ENCODE peak calls at places on chromosome 16, in five cellular contexts. One of them, this sample, is unnamed.

GRCh38 chr16:11665071-11665491 is 3.2 kb upstream of the SNN start:
- DNase-seq in GM06990: peak; percentile 42
- DNase-seq in nucleus accumbens: no peak
- DNase-seq in progenitor cell of endocrine pancreas: no peak
- DNase-seq in stimulated activated CD4-positive, alpha-beta T cell treated with anti-CD3 and anti-CD28 coated beads, Interleukin-1b, Interleukin-23, amount 100 ng/mL, for 24 hours: peak; percentile 19
- DNase-seq in this sample: no peak

GRCh38 chr16:30829130-30830071 is 42.4 kb upstream of the ZNF629 start:
- DNase-seq in GM06990: no peak
- DNase-seq in nucleus accumbens: no peak
- DNase-seq in progenitor cell of endocrine pancreas: no peak
- DNase-seq in stimulated activated CD4-positive, alpha-beta T cell treated with anti-CD3 and anti-CD28 coated beads, Interleukin-1b, Interleukin-23, amount 100 ng/mL, for 24 hours: no peak
- DNase-seq in this sample: no peak

GRCh38 chr16:73124665-73125064 is 76.7 kb upstream of the ZFHX3 start:
- DNase-seq in GM06990: no peak
- DNase-seq in nucleus accumbens: no peak
- DNase-seq in progenitor cell of endocrine pancreas: no peak
- DNase-seq in stimulated activated CD4-positive, alpha-beta T cell treated with anti-CD3 and anti-CD28 coated beads, Interleukin-1b, Interleukin-23, amount 100 ng/mL, for 24 hours: no peak
- DNase-seq in this sample: no peak

GRCh38 chr16:54847207-54847606 is 83.5 kb upstream of the IRX5 start:
- DNase-seq in GM06990: no peak
- DNase-seq in nucleus accumbens: no peak
- DNase-seq in progenitor cell of endocrine pancreas: no peak
- DNase-seq in stimulated activated CD4-positive, alpha-beta T cell treated with anti-CD3 and anti-CD28 coated beads, Interleukin-1b, Interleukin-23, amount 100 ng/mL, for 24 hours: no peak
- DNase-seq in this sample: no peak

GRCh38 chr16:12542818-12543699 is 260.6 kb downstream of the CPPED1 start:
- DNase-seq in GM06990: peak; percentile 64
- DNase-seq in nucleus accumbens: no peak
- DNase-seq in progenitor cell of endocrine pancreas: no peak
- DNase-seq in stimulated activated CD4-positive, alpha-beta T cell treated with anti-CD3 and anti-CD28 coated beads, Interleukin-1b, Interleukin-23, amount 100 ng/mL, for 24 hours: no peak
- DNase-seq in this sample: no peak

GRCh38 chr16:51522902-51523301 is 371.8 kb upstream of the SALL1 start:
- DNase-seq in GM06990: no peak
- DNase-seq in nucleus accumbens: no peak
- DNase-seq in progenitor cell of endocrine pancreas: no peak
- DNase-seq in stimulated activated CD4-positive, alpha-beta T cell treated with anti-CD3 and anti-CD28 coated beads, Interleukin-1b, Interleukin-23, amount 100 ng/mL, for 24 hours: no peak
- DNase-seq in this sample: no peak

GRCh38 chr16:60811051-60811608 is 1225.1 kb downstream of the CDH8 start:
- DNase-seq in GM06990: no peak
- DNase-seq in nucleus accumbens: no peak
- DNase-seq in progenitor cell of endocrine pancreas: no peak
- DNase-seq in stimulated activated CD4-positive, alpha-beta T cell treated with anti-CD3 and anti-CD28 coated beads, Interleukin-1b, Interleukin-23, amount 100 ng/mL, for 24 hours: no peak
- DNase-seq in this sample: no peak

GRCh38 chr16:9647981-9648701 is 534.1 kb downstream of the GRIN2A start:
- DNase-seq in GM06990: no peak
- DNase-seq in nucleus accumbens: no peak
- DNase-seq in progenitor cell of endocrine pancreas: no peak
- DNase-seq in stimulated activated CD4-positive, alpha-beta T cell treated with anti-CD3 and anti-CD28 coated beads, Interleukin-1b, Interleukin-23, amount 100 ng/mL, for 24 hours: no peak
- DNase-seq in this sample: peak; percentile 2

GRCh38 chr16:47144559-47144877 is 773 bp upstream of the NETO2 start:
- DNase-seq in GM06990: no peak
- DNase-seq in nucleus accumbens: no peak
- DNase-seq in progenitor cell of endocrine pancreas: no peak
- DNase-seq in stimulated activated CD4-positive, alpha-beta T cell treated with anti-CD3 and anti-CD28 coated beads, Interleukin-1b, Interleukin-23, amount 100 ng/mL, for 24 hours: no peak
- DNase-seq in this sample: no peak

GRCh38 chr16:57938936-57939871 is 31.7 kb downstream of the CNGB1 start:
- DNase-seq in GM06990: no peak
- DNase-seq in nucleus accumbens: no peak
- DNase-seq in progenitor cell of endocrine pancreas: no peak
- DNase-seq in stimulated activated CD4-positive, alpha-beta T cell treated with anti-CD3 and anti-CD28 coated beads, Interleukin-1b, Interleukin-23, amount 100 ng/mL, for 24 hours: no peak
- DNase-seq in this sample: no peak

GRCh38 chr16:11707679-11708197 is 34.9 kb downstream of the TXNDC11 start:
- DNase-seq in GM06990: no peak
- DNase-seq in nucleus accumbens: no peak
- DNase-seq in progenitor cell of endocrine pancreas: no peak
- DNase-seq in stimulated activated CD4-positive, alpha-beta T cell treated with anti-CD3 and anti-CD28 coated beads, Interleukin-1b, Interleukin-23, amount 100 ng/mL, for 24 hours: no peak
- DNase-seq in this sample: no peak

GRCh38 chr16:8585942-8586341 is 4.4 kb downstream of the TMEM114 start:
- DNase-seq in GM06990: no peak
- DNase-seq in nucleus accumbens: no peak
- DNase-seq in progenitor cell of endocrine pancreas: no peak
- DNase-seq in stimulated activated CD4-positive, alpha-beta T cell treated with anti-CD3 and anti-CD28 coated beads, Interleukin-1b, Interleukin-23, amount 100 ng/mL, for 24 hours: no peak
- DNase-seq in this sample: no peak

GRCh38 chr16:28131743-28132393 is 68.4 kb upstream of the GSG1L start:
- DNase-seq in GM06990: no peak
- DNase-seq in nucleus accumbens: no peak
- DNase-seq in progenitor cell of endocrine pancreas: no peak
- DNase-seq in stimulated activated CD4-positive, alpha-beta T cell treated with anti-CD3 and anti-CD28 coated beads, Interleukin-1b, Interleukin-23, amount 100 ng/mL, for 24 hours: no peak
- DNase-seq in this sample: no peak

GRCh38 chr16:54651440-54651839 is 279.2 kb upstream of the IRX5 start:
- DNase-seq in GM06990: no peak
- DNase-seq in nucleus accumbens: no peak
- DNase-seq in progenitor cell of endocrine pancreas: no peak
- DNase-seq in stimulated activated CD4-positive, alpha-beta T cell treated with anti-CD3 and anti-CD28 coated beads, Interleukin-1b, Interleukin-23, amount 100 ng/mL, for 24 hours: no peak
- DNase-seq in this sample: no peak

GRCh38 chr16:79662673-79663313 is 62.3 kb upstream of the MAF start:
- DNase-seq in GM06990: no peak
- DNase-seq in nucleus accumbens: no peak
- DNase-seq in progenitor cell of endocrine pancreas: no peak
- DNase-seq in stimulated activated CD4-positive, alpha-beta T cell treated with anti-CD3 and anti-CD28 coated beads, Interleukin-1b, Interleukin-23, amount 100 ng/mL, for 24 hours: no peak
- DNase-seq in this sample: no peak

GRCh38 chr16:80543162-80543561 is 2.4 kb downstream of the DYNLRB2 start:
- DNase-seq in GM06990: no peak
- DNase-seq in nucleus accumbens: no peak
- DNase-seq in progenitor cell of endocrine pancreas: no peak
- DNase-seq in stimulated activated CD4-positive, alpha-beta T cell treated with anti-CD3 and anti-CD28 coated beads, Interleukin-1b, Interleukin-23, amount 100 ng/mL, for 24 hours: no peak
- DNase-seq in this sample: no peak

GRCh38 chr16:77298638-77299360 is 99.6 kb downstream of the SYCE1L start:
- DNase-seq in GM06990: no peak
- DNase-seq in nucleus accumbens: no peak
- DNase-seq in progenitor cell of endocrine pancreas: no peak
- DNase-seq in stimulated activated CD4-positive, alpha-beta T cell treated with anti-CD3 and anti-CD28 coated beads, Interleukin-1b, Interleukin-23, amount 100 ng/mL, for 24 hours: no peak
- DNase-seq in this sample: peak; percentile 96

GRCh38 chr16:67357561-67357960 is 30.9 kb downstream of the LRRC36 start:
- DNase-seq in GM06990: no peak
- DNase-seq in nucleus accumbens: no peak
- DNase-seq in progenitor cell of endocrine pancreas: no peak
- DNase-seq in stimulated activated CD4-positive, alpha-beta T cell treated with anti-CD3 and anti-CD28 coated beads, Interleukin-1b, Interleukin-23, amount 100 ng/mL, for 24 hours: no peak
- DNase-seq in this sample: no peak

GRCh38 chr16:14335297-14335696 is 264.2 kb downstream of the MRTFB start:
- DNase-seq in GM06990: no peak
- DNase-seq in nucleus accumbens: no peak
- DNase-seq in progenitor cell of endocrine pancreas: no peak
- DNase-seq in stimulated activated CD4-positive, alpha-beta T cell treated with anti-CD3 and anti-CD28 coated beads, Interleukin-1b, Interleukin-23, amount 100 ng/mL, for 24 hours: no peak
- DNase-seq in this sample: no peak

GRCh38 chr16:19883296-19883951 is 1.2 kb downstream of the GPRC5B start:
- DNase-seq in GM06990: no peak
- DNase-seq in nucleus accumbens: peak; percentile 74
- DNase-seq in progenitor cell of endocrine pancreas: peak; percentile 45
- DNase-seq in stimulated activated CD4-positive, alpha-beta T cell treated with anti-CD3 and anti-CD28 coated beads, Interleukin-1b, Interleukin-23, amount 100 ng/mL, for 24 hours: no peak
- DNase-seq in this sample: peak; percentile 70

GRCh38 chr16:29025218-29025617 is 40.4 kb downstream of the LAT start:
- DNase-seq in GM06990: no peak
- DNase-seq in nucleus accumbens: no peak
- DNase-seq in progenitor cell of endocrine pancreas: no peak
- DNase-seq in stimulated activated CD4-positive, alpha-beta T cell treated with anti-CD3 and anti-CD28 coated beads, Interleukin-1b, Interleukin-23, amount 100 ng/mL, for 24 hours: no peak
- DNase-seq in this sample: no peak

GRCh38 chr16:55703003-55704001 is 47.5 kb downstream of the SLC6A2 start:
- DNase-seq in GM06990: no peak
- DNase-seq in nucleus accumbens: no peak
- DNase-seq in progenitor cell of endocrine pancreas: no peak
- DNase-seq in stimulated activated CD4-positive, alpha-beta T cell treated with anti-CD3 and anti-CD28 coated beads, Interleukin-1b, Interleukin-23, amount 100 ng/mL, for 24 hours: no peak
- DNase-seq in this sample: peak; percentile 70

GRCh38 chr16:527015-527903 is at the start of gene CAPN15:
- DNase-seq in GM06990: peak; percentile 91
- DNase-seq in nucleus accumbens: peak; percentile 40
- DNase-seq in progenitor cell of endocrine pancreas: peak; percentile 85
- DNase-seq in stimulated activated CD4-positive, alpha-beta T cell treated with anti-CD3 and anti-CD28 coated beads, Interleukin-1b, Interleukin-23, amount 100 ng/mL, for 24 hours: peak; percentile 83
- DNase-seq in this sample: peak; percentile 92

GRCh38 chr16:86554917-86555762 is at the start of gene MTHFSD:
- DNase-seq in GM06990: peak; percentile 92
- DNase-seq in nucleus accumbens: peak; percentile 51
- DNase-seq in progenitor cell of endocrine pancreas: peak; percentile 76
- DNase-seq in stimulated activated CD4-positive, alpha-beta T cell treated with anti-CD3 and anti-CD28 coated beads, Interleukin-1b, Interleukin-23, amount 100 ng/mL, for 24 hours: peak; percentile 90
- DNase-seq in this sample: peak; percentile 93

This sample was measured in cardiac muscle cell.